ENCODE peak calls at places on chromosome 2, in four cellular contexts. C, F, L and E are unnamed samples.

GRCh38 chr2:150522269-150522668 is 34.8 kb upstream of the RND3 start:
- DNase-seq in C (no peak), F (no peak), L (no peak), E (no peak)

GRCh38 chr2:232532406-232532805 is 6.4 kb downstream of the CHRND start:
- DNase-seq in C (no peak), F (no peak), L (no peak), E (no peak)

GRCh38 chr2:158179660-158180059 is 78.0 kb downstream of the UPP2 start:
- DNase-seq in C (peak; percentile 35), F (no peak), L (peak; percentile 45), E (no peak)

GRCh38 chr2:40403233-40403841 is 48.6 kb downstream of the SLC8A1 start:
- DNase-seq in C (no peak), F (no peak), L (peak; percentile 67), E (no peak)

GRCh38 chr2:71336802-71337201 is 5.2 kb downstream of the ZNF638 start:
- DNase-seq in C (no peak), F (no peak), L (no peak), E (no peak)

GRCh38 chr2:82027901-82028570 is 1723.5 kb upstream of the LRRTM1 start:
- DNase-seq in C (peak; percentile 66), F (no peak), L (no peak), E (no peak)

GRCh38 chr2:148901142-148901541 is 26.1 kb downstream of the KIF5C start:
- DNase-seq in C (peak; percentile 87), F (no peak), L (no peak), E (no peak)

GRCh38 chr2:241850544-241851324 is 8.0 kb downstream of the PDCD1 start:
- DNase-seq in C (no peak), F (no peak), L (no peak), E (no peak)

GRCh38 chr2:25290811-25291510 is 50.8 kb downstream of the DNMT3A start:
- DNase-seq in C (peak; percentile 72), F (no peak), L (no peak), E (no peak)

GRCh38 chr2:169877406-169877805 is 50.2 kb downstream of the UBR3 start:
- DNase-seq in C (peak; percentile 3), F (no peak), L (peak; percentile 33), E (no peak)

GRCh38 chr2:181742908-181743722 is 62.8 kb upstream of the NEUROD1 start:
- DNase-seq in C (peak; percentile 32), F (no peak), L (peak; percentile 74), E (no peak)

GRCh38 chr2:62304429-62305417 is 108.8 kb downstream of the B3GNT2 start:
- DNase-seq in C (peak; percentile 9), F (no peak), L (peak; percentile 79), E (no peak)

GRCh38 chr2:130824492-130825061 is 12.1 kb upstream of the ARHGEF4 start:
- DNase-seq in C (peak; percentile 43), F (peak; percentile 51), L (peak; percentile 92), E (no peak)

GRCh38 chr2:2286592-2286991 is 44.5 kb downstream of the MYT1L start:
- DNase-seq in C (peak; percentile 63), F (no peak), L (no peak), E (no peak)

GRCh38 chr2:82985572-82986197 is 1473.4 kb downstream of the SUCLG1 start:
- DNase-seq in C (no peak), F (no peak), L (no peak), E (no peak)

GRCh38 chr2:109422758-109423500 is 190.8 kb downstream of the SEPTIN10 start:
- DNase-seq in C (no peak), F (no peak), L (no peak), E (no peak)

GRCh38 chr2:66495788-66496640 is 61.1 kb downstream of the MEIS1 start:
- DNase-seq in C (no peak), F (no peak), L (peak; percentile 84), E (no peak)

GRCh38 chr2:46448656-46449055 is 30.7 kb upstream of the TMEM247 start:
- DNase-seq in C (no peak), F (no peak), L (peak; percentile 12), E (no peak)

GRCh38 chr2:237201461-237202287 is 116.0 kb downstream of the COPS8 start:
- DNase-seq in C (no peak), F (no peak), L (peak; percentile 96), E (peak; percentile 85)

GRCh38 chr2:139478191-139478914 is 698.2 kb upstream of the NXPH2 start:
- DNase-seq in C (peak; percentile 61), F (no peak), L (peak; percentile 37), E (no peak)

GRCh38 chr2:136167721-136168470 is 49.9 kb upstream of the CXCR4 start:
- DNase-seq in C (no peak), F (no peak), L (no peak), E (no peak)

GRCh38 chr2:39684495-39684894 is 18.8 kb downstream of the TMEM178A start:
- DNase-seq in C (no peak), F (no peak), L (no peak), E (no peak)

GRCh38 chr2:238890131-238890530 is 42.2 kb downstream of the TWIST2 start:
- DNase-seq in C (no peak), F (no peak), L (no peak), E (no peak)

GRCh38 chr2:95310651-95311050 is 13.5 kb downstream of the KCNIP3 start:
- DNase-seq in C (no peak), F (no peak), L (no peak), E (no peak)

GRCh38 chr2:66541646-66542045 is 106.7 kb downstream of the MEIS1 start:
- DNase-seq in C (no peak), F (peak; percentile 56), L (no peak), E (no peak)

GRCh38 chr2:58762176-58762781 is 521.2 kb upstream of the FANCL start:
- DNase-seq in C (no peak), F (peak; percentile 7), L (peak; percentile 86), E (no peak)

GRCh38 chr2:64323192-64323591 is 130.8 kb upstream of the LGALSL start:
- DNase-seq in C (no peak), F (no peak), L (no peak), E (no peak)

GRCh38 chr2:74902281-74902860 is 56.1 kb upstream of the POLE4 start:
- DNase-seq in C (no peak), F (peak; percentile 54), L (no peak), E (peak; percentile 8)

GRCh38 chr2:1301056-1301455 is 112.2 kb upstream of the TPO start:
- DNase-seq in C (no peak), F (no peak), L (no peak), E (no peak)

GRCh38 chr2:224217962-224218347 is 178.9 kb upstream of the SERPINE2 start:
- DNase-seq in C (no peak), F (no peak), L (no peak), E (no peak)

GRCh38 chr2:39377226-39377939 is 59.7 kb downstream of the MAP4K3 start:
- DNase-seq in C (no peak), F (no peak), L (no peak), E (no peak)

GRCh38 chr2:88247531-88247930 is 77.4 kb downstream of the THNSL2 start:
- DNase-seq in C (no peak), F (no peak), L (peak; percentile 6), E (peak; percentile 59)